ENCODE peak calls at places on chromosomes 7 and 10, in eight cellular contexts. E, S, B, R, X, Q, Y and O are unnamed samples.

GRCh38 chr10:11454160-11454559 is 157.3 kb downstream of the USP6NL start:
- DNase-seq in E (no peak), S (no peak), B (no peak), R (no peak), X (no peak), Q (no peak), Y (no peak), O (no peak)

GRCh38 chr7:131106681-131107342 is 220.9 kb upstream of the MKLN1 start:
- DNase-seq in E (peak), S (no peak), B (peak), R (peak), X (peak), Q (peak), Y (peak), O (peak)

GRCh38 chr7:91772100-91772794 is 108.3 kb downstream of the MTERF1 start:
- DNase-seq in E (no peak), S (peak), B (peak), R (no peak), X (no peak), Q (peak), Y (no peak), O (no peak)

GRCh38 chr7:149872419-149873073 is 1.2 kb upstream of the ATP6V0E2 start:
- DNase-seq in E (peak), S (peak), B (peak), R (peak), X (peak), Q (peak), Y (peak), O (peak)

GRCh38 chr7:116177009-116177408 is 33.3 kb upstream of the TES start:
- DNase-seq in E (no peak), S (peak), B (peak), R (no peak), X (no peak), Q (peak), Y (no peak), O (no peak)

GRCh38 chr10:62858364-62858763 is 42.2 kb upstream of the EGR2 start:
- DNase-seq in E (no peak), S (peak), B (no peak), R (no peak), X (peak), Q (no peak), Y (no peak), O (no peak)

GRCh38 chr10:60781678-60782077 is 3.4 kb downstream of the CDK1 start:
- DNase-seq in E (no peak), S (no peak), B (no peak), R (no peak), X (no peak), Q (no peak), Y (no peak), O (no peak)

GRCh38 chr10:132183046-132183445 is 3.7 kb upstream of the DPYSL4 start:
- DNase-seq in E (no peak), S (no peak), B (no peak), R (no peak), X (no peak), Q (no peak), Y (no peak), O (peak)

GRCh38 chr10:132654708-132655661 is 117.4 kb downstream of the INPP5A start:
- DNase-seq in E (peak), S (peak), B (peak), R (peak), X (peak), Q (peak), Y (peak), O (peak)

GRCh38 chr10:7119325-7120015 is 291.4 kb downstream of the SFMBT2 start:
- DNase-seq in E (no peak), S (peak), B (no peak), R (no peak), X (no peak), Q (peak), Y (no peak), O (no peak)

GRCh38 chr7:114375914-114376313 is 38.7 kb upstream of the FOXP2 start:
- DNase-seq in E (no peak), S (no peak), B (no peak), R (no peak), X (no peak), Q (no peak), Y (no peak), O (no peak)

GRCh38 chr7:100572281-100572948 is 1.3 kb downstream of the SAP25 start:
- DNase-seq in E (no peak), S (no peak), B (no peak), R (no peak), X (peak), Q (no peak), Y (no peak), O (no peak)
- TF ChIP-seq CTCF in E (no peak), S (no peak), B (no peak), R (no peak), X (no peak), Q (no peak), Y (no peak), O (no peak)

GRCh38 chr7:100491192-100491578 is 7.5 kb downstream of the NYAP1 start:
- DNase-seq in E (no peak), S (no peak), B (no peak), R (no peak), X (no peak), Q (no peak), Y (no peak), O (no peak)

GRCh38 chr7:100496509-100496908 is 12.8 kb downstream of the NYAP1 start:
- DNase-seq in E (no peak), S (no peak), B (no peak), R (no peak), X (no peak), Q (no peak), Y (no peak), O (no peak)

GRCh38 chr7:100490483-100491191 is 6.9 kb downstream of the NYAP1 start:
- DNase-seq in E (no peak), S (no peak), B (no peak), R (no peak), X (no peak), Q (no peak), Y (peak), O (no peak)

GRCh38 chr7:100492738-100493475 is 9.2 kb downstream of the NYAP1 start:
- DNase-seq in E (no peak), S (no peak), B (no peak), R (no peak), X (no peak), Q (no peak), Y (no peak), O (no peak)

GRCh38 chr7:100493476-100494264 is 9.9 kb downstream of the NYAP1 start:
- DNase-seq in E (no peak), S (peak), B (no peak), R (no peak), X (peak), Q (no peak), Y (peak), O (peak)
- TF ChIP-seq CTCF in E (no peak), S (no peak), B (peak), R (no peak), X (no peak), Q (peak), Y (peak), O (no peak)

GRCh38 chr10:13649844-13650520 is 63.2 kb downstream of the PRPF18 start:
- DNase-seq in E (no peak), S (no peak), B (no peak), R (no peak), X (no peak), Q (no peak), Y (no peak), O (no peak)
- TF ChIP-seq CTCF in E (no peak), S (no peak), B (no peak), R (no peak), X (no peak), Q (no peak), Y (no peak), O (no peak)

DNA sequence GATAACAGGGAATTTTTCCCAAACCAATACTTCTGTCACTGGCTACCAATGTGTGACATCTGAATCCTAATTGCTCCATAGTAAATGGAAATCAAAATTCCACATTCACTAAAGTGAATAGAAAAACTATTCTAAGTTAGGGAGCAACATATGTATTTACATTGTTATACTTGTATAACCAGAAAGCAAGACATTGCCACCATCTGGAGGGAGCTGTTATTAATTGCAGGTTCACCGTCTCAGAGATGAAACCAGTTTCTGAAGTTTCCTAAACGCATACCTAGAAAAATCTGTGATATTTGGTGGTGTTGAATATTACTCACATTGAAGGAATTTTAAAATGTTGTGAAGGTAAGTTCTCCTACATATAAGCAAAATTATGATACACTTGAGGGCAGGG is 390.1 kb downstream of the NXPH1 start:
- DNase-seq in E (no peak), S (no peak), B (no peak), R (no peak), X (no peak), Q (no peak), Y (no peak), O (no peak)
- TF ChIP-seq CTCF in E (no peak), S (no peak), B (no peak), R (no peak), X (no peak), Q (no peak), Y (no peak), O (no peak)

GRCh38 chr10:43666551-43666950 is 17.9 kb upstream of the ZNF32 start:
- DNase-seq in E (no peak), S (no peak), B (no peak), R (no peak), X (no peak), Q (no peak), Y (no peak), O (no peak)

GRCh38 chr10:43667736-43668371 is 19.2 kb upstream of the ZNF32 start:
- DNase-seq in E (no peak), S (no peak), B (no peak), R (no peak), X (no peak), Q (no peak), Y (no peak), O (no peak)

GRCh38 chr10:43665054-43665453 is 16.4 kb upstream of the ZNF32 start:
- DNase-seq in E (no peak), S (no peak), B (no peak), R (no peak), X (no peak), Q (no peak), Y (no peak), O (no peak)

GRCh38 chr10:43671659-43672555 is 23.2 kb upstream of the ZNF32 start:
- DNase-seq in E (peak), S (peak), B (peak), R (peak), X (peak), Q (peak), Y (peak), O (peak)

DNA sequence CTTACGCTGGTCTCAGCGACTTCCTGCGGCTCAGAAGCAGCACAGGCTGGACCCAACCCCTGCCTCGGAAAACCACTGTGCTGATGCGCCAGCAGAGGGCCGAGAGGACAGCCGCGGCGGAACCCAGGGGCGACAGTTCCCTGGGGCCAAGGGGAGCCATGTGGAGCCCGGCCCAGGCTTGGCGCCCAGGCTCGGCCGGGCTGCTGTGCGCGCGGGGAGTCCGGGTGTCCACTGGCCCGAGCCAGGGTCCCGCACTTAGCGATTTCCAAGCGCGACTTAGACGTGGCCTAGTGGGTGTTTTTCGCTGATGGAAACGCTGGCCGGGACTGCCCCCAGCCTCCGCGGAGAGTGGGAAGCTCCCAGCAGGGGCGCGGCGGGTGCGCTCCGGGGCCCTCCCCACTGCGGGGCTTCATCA is 18.6 kb upstream of the ZNF32 start:
- DNase-seq in E (no peak), S (peak), B (no peak), R (no peak), X (no peak), Q (no peak), Y (peak), O (no peak)
- TF ChIP-seq CTCF in E (no peak), S (peak), B (peak), R (no peak), X (no peak), Q (no peak), Y (no peak), O (no peak)

DNA sequence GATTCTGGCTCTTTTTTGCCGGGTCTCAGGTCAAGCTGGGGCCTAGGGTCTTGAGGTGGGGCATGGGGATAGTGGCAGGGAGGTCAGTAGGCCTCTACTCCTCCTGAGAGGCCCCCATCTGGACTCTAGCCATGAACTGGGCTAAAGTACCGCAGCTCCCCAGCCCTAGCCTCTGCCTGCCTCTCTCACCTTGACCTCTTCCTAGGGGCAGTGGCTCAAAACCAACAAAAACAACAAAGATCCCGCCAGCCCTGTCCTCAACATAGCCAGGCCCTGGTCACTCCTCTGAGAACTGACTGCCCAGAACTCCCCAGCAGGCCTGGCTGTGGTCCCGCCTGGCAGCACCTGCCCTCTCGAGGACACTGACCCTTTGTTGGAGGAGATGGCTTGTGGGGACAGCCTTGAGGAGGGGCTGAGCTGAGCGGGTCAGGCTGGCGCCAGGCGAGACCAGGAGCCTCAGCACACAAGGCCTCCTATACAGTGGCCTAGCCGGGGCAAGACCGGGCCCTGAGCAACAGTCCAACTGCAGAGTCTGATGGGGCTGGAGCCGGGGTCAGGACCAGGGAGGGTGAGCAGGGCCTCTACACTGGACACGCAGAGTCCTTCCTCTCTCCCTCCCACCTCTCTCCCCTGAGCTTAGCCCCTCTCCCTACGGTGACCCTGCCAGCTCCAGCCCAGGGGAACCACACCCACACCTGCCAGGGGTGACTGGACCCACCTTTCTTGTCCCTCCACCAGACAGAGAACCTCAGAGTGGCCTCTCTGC is 11.6 kb upstream of the PPIF start:
- DNase-seq in E (no peak), S (no peak), B (no peak), R (no peak), X (no peak), Q (no peak), Y (no peak), O (no peak)
- TF ChIP-seq CTCF in E (no peak), S (no peak), B (no peak), R (no peak), X (no peak), Q (no peak), Y (no peak), O (no peak)

GRCh38 chr7:17101207-17101696 is 197.2 kb upstream of the AHR start:
- DNase-seq in E (no peak), S (no peak), B (no peak), R (no peak), X (no peak), Q (no peak), Y (no peak), O (no peak)
- TF ChIP-seq CTCF in E (no peak), S (no peak), B (no peak), R (no peak), X (no peak), Q (no peak), Y (no peak), O (no peak)

DNA sequence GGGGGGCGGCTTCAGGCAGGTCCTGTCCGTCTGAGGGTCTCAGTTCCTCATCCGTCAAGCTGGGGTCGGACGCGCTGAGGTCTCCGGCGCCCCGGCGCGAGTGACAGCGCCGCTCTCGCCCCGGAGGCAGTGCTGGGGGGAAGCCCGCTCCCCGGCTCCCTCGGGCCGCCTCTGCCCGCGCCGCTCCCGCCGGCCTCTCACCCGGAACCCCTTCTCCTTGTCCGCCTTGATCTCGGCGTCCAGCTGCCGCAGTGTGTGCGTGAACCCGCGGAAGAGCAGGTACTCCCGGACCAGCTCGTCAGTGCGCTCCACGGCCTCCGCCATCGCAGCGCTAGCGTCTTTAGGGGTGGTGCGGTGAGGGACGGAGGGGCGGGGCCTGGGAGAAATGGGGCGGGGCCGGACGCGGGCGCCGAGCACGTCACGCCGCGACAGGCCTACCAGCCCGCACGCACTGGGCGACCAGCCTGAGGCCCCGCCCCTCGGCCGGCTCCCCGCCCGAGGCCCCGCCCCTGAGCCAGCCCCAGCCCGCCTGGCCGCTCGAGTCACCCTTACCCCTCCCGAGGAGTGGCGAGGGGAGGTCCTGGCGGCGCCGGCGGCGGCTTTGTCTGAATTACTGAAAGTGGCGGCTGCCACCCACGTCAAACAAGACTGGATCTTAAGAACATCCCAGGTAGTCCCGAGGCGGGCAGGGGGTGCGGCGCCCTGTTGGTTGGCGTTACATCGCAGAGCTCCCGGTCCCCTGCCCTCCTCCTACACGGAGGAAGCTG is at the start of gene WDR91:
- DNase-seq in E (peak), S (peak), B (peak), R (peak), X (peak), Q (peak), Y (peak), O (peak)
- TF ChIP-seq CTCF in E (no peak), S (no peak), B (peak), R (no peak), X (no peak), Q (no peak), Y (no peak), O (no peak)

GRCh38 chr10:50291261-50291850 is 40.0 kb upstream of the ASAH2 start:
- DNase-seq in E (no peak), S (peak), B (no peak), R (no peak), X (no peak), Q (no peak), Y (peak), O (no peak)
- TF ChIP-seq CTCF in E (no peak), S (peak), B (peak), R (no peak), X (peak), Q (no peak), Y (peak), O (no peak)

GRCh38 chr7:98374285-98374680 is 26.6 kb downstream of the BAIAP2L1 start:
- DNase-seq in E (no peak), S (no peak), B (no peak), R (no peak), X (no peak), Q (no peak), Y (no peak), O (no peak)
- TF ChIP-seq CTCF in E (no peak), S (no peak), B (no peak), R (no peak), X (no peak), Q (no peak), Y (no peak), O (no peak)